ENCODE peak calls at places on chromosome 6, in six cellular contexts. L, O, K, F, J and U are unnamed samples.

GRCh38 chr6:111551521-111552231 is 54.0 kb downstream of the TRAF3IP2 start:
- DNase-seq in K (no peak), O (no peak), J (no peak), F (peak; percentile 76), L (peak; percentile 47), U (no peak)

GRCh38 chr6:63565058-63565726 is 7.1 kb upstream of the LOC128125822 start:
- DNase-seq in K (no peak), L (no peak), F (no peak), J (no peak), O (no peak), U (no peak)

GRCh38 chr6:71197267-71197666 is 91.3 kb upstream of the OGFRL1 start:
- DNase-seq in K (no peak), J (no peak), F (no peak), O (no peak), L (peak; percentile 47), U (no peak)

GRCh38 chr6:130365166-130366010 is 429 bp upstream of the TMEM200A start:
- DNase-seq in L (peak; percentile 90), J (peak; percentile 74), K (peak; percentile 18), F (peak; percentile 38), O (peak; percentile 47), U (peak; percentile 67)

GRCh38 chr6:32183483-32184083 is 470 bp downstream of the AGER start:
- DNase-seq in O (no peak), F (no peak), K (no peak), J (peak; percentile 44), L (no peak), U (no peak)

GRCh38 chr6:68691120-68691519 is 56.0 kb downstream of the ADGRB3 start:
- DNase-seq in J (no peak), K (no peak), F (no peak), L (no peak), O (no peak), U (no peak)

GRCh38 chr6:108667984-108668383 is 107.3 kb downstream of the FOXO3 start:
- DNase-seq in J (no peak), O (no peak), K (no peak), F (no peak), L (peak; percentile 63), U (no peak)

GRCh38 chr6:92468066-92468465 is 951.3 kb downstream of the EPHA7 start:
- DNase-seq in K (no peak), O (no peak), F (no peak), L (no peak), J (no peak), U (no peak)

GRCh38 chr6:3455490-3456394 is 1.1 kb downstream of the SLC22A23 start:
- DNase-seq in L (peak; percentile 24), J (peak; percentile 68), K (no peak), F (peak; percentile 24), O (no peak), U (no peak)

GRCh38 chr6:160400426-160400825 is 52.2 kb downstream of the SLC22A3 start:
- DNase-seq in L (peak; percentile 25), K (no peak), F (no peak), J (no peak), O (no peak), U (no peak)

GRCh38 chr6:127303917-127304316 is 37.3 kb downstream of the RNF146 start:
- DNase-seq in O (no peak), J (no peak), L (no peak), K (no peak), F (no peak), U (no peak)

GRCh38 chr6:110041149-110041548 is 63.0 kb downstream of the GPR6 start:
- DNase-seq in J (no peak), L (no peak), K (no peak), F (no peak), O (no peak), U (no peak)

GRCh38 chr6:163626073-163626867 is 211.8 kb downstream of the QKI start:
- DNase-seq in F (no peak), L (no peak), O (no peak), K (no peak), J (no peak), U (no peak)

GRCh38 chr6:7086488-7086887 is 21.3 kb upstream of the RREB1 start:
- DNase-seq in J (peak; percentile 56), L (peak; percentile 36), F (peak; percentile 57), O (peak; percentile 37), K (no peak), U (no peak)

GRCh38 chr6:82701341-82701740 is 337.7 kb downstream of the TPBG start:
- DNase-seq in K (no peak), O (no peak), J (no peak), L (no peak), F (no peak), U (no peak)

GRCh38 chr6:36906539-36906938 is 20.8 kb downstream of the C6orf89 start:
- DNase-seq in K (no peak), F (peak; percentile 73), O (no peak), L (no peak), J (no peak), U (peak; percentile 66)

GRCh38 chr6:12395898-12396297 is 105.7 kb downstream of the EDN1 start:
- DNase-seq in J (no peak), L (peak; percentile 58), O (no peak), F (peak; percentile 47), K (no peak), U (no peak)

GRCh38 chr6:46821348-46821992 is 28.3 kb downstream of the MEP1A start:
- DNase-seq in K (no peak), O (no peak), F (no peak), L (no peak), J (no peak), U (no peak)

GRCh38 chr6:90136850-90137249 is 159.8 kb downstream of the BACH2 start:
- DNase-seq in J (no peak), L (no peak), K (no peak), F (no peak), O (no peak), U (no peak)

GRCh38 chr6:32933661-32934085 is 7.2 kb downstream of the HLA-DMB start:
- DNase-seq in K (peak; percentile 71), L (peak; percentile 85), O (peak; percentile 87), J (peak; percentile 80), F (peak; percentile 76), U (peak; percentile 83)

GRCh38 chr6:53246924-53247323 is 98.3 kb upstream of the GCM1 start:
- DNase-seq in L (no peak), O (no peak), F (no peak), J (no peak), K (no peak), U (no peak)

GRCh38 chr6:116446399-116446798 is 14.8 kb upstream of the CALHM6 start:
- DNase-seq in O (no peak), J (no peak), K (no peak), L (no peak), F (no peak), U (no peak)

GRCh38 chr6:52995913-52996685 is 1.0 kb upstream of the GSTA4 start:
- DNase-seq in L (peak; percentile 89), O (peak; percentile 41), J (no peak), F (peak; percentile 69), K (peak; percentile 6), U (peak; percentile 38)

GRCh38 chr6:5379647-5380242 is 118.4 kb downstream of the FARS2 start:
- DNase-seq in K (no peak), F (peak; percentile 71), O (no peak), J (no peak), L (peak; percentile 76), U (no peak)

DNA sequence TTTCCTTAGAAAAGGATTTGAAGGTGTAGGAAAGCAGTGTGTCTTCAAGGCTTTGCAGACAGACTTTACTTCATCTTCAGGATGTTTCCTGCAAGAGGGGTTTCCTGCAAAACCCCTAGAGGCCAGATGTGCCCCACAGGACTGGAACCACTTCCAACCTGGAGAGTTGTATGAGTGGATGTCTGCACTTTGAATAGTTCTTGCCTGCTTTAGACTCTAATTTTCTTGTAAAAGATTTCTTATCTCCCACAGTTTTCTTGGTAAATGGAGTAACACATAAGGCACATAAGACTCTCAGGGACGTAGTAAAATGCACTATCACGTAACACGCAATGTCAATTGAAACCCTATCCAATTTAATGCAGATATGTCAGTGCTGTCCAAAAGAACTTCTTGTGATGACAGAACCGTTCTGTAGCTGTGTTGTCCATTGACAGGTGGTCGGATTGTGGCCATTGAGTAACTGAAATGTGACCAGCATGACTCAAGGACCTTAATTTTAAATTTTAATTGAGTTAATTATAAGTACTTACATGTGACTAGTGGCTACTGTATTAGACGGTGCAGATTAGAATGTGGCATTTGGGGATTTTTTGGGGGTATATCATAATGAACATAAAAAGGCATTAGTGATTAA is 118.7 kb downstream of the JARID2 start:
- DNase-seq in K (no peak), L (no peak), O (no peak), F (no peak), J (no peak), U (no peak)
- H3K4me3 ChIP-seq in K (no peak overlapping the region), L (no peak overlapping the region), O (no peak overlapping the region), F (no peak overlapping the region), J (no peak overlapping the region), U (no peak overlapping the region)

GRCh38 chr6:30886897-30887255 is 2.6 kb downstream of the DDR1 start:
- DNase-seq in K (no peak), F (no peak), L (no peak), J (no peak), O (no peak), U (no peak)
- H3K4me3 ChIP-seq in K (no peak overlapping the region), F (no peak overlapping the region), L (no peak overlapping the region), J (peak overlapping the region; percentile 85), O (no peak overlapping the region), U (no peak overlapping the region)

GRCh38 chr6:28673800-28674671 is 148.4 kb downstream of the GPX5 start:
- DNase-seq in F (peak; percentile 70), K (no peak), J (no peak), L (peak; percentile 88), O (no peak), U (peak; percentile 32)
- H3K4me3 ChIP-seq in F (peak overlapping the region; percentile 74), K (no peak overlapping the region), J (no peak overlapping the region), L (peak overlapping the region; percentile 49), O (no peak overlapping the region), U (peak overlapping the region; percentile 53)

DNA sequence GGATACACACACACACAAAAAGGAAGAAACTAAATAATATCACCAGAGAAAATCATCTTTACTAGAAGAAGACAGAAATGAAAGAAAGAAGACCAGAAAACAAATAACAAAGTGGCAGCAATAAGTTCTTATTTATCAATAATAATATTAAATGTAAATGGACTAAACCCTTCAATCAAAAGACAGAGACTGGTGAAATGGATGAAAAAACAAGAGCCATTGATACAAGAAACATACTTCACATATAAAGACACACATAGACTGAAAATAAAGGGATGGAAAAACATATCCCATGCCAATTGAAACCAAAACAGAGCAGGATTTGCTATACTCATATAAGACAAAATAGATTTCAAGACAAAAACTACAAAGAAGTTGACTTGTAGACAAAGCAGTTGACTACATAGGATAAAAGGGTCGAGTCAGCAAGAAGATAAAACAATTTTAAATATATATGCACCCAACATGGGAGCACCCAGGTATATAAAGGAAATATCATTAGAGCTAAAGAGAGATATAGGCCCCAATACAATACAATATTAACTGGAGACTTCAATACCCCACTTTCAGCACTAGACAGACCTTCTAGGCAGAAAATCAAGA is 259.4 kb downstream of the EPM2A start:
- DNase-seq in F (no peak), K (no peak), J (no peak), L (no peak), O (no peak), U (no peak)
- H3K4me3 ChIP-seq in F (no peak overlapping the region), K (no peak overlapping the region), J (no peak overlapping the region), L (no peak overlapping the region), O (no peak overlapping the region), U (no peak overlapping the region)